ENCODE peak calls at places on chromosomes 2 and 18, in six cellular contexts. S, E, D, N, L and J are unnamed samples.

GRCh38 chr18:11512096-11513030 is 97.0 kb upstream of the SLC35G4 start:
- DNase-seq in N (no peak), L (peak; percentile 40), S (no peak), E (no peak), D (no peak), J (no peak)

GRCh38 chr2:237210297-237210696 is 124.6 kb downstream of the COPS8 start:
- DNase-seq in L (no peak), E (no peak), S (no peak), D (no peak), N (no peak), J (no peak)

GRCh38 chr2:20613342-20613916 is 37.5 kb downstream of the HS1BP3 start:
- DNase-seq in E (no peak), D (no peak), N (no peak), L (no peak), S (peak; percentile 16), J (no peak)

GRCh38 chr2:230794472-230794871 is 70.3 kb upstream of the ITM2C start:
- DNase-seq in E (no peak), S (no peak), N (no peak), L (peak; percentile 17), D (no peak), J (no peak)

GRCh38 chr2:170771049-170771937 is 1.1 kb downstream of the ERICH2 start:
- DNase-seq in L (no peak), D (no peak), S (no peak), E (no peak), N (peak; percentile 49), J (peak; percentile 7)

GRCh38 chr2:189179607-189179979 is at the start of gene COL5A2:
- DNase-seq in N (peak; percentile 44), D (peak; percentile 69), S (peak; percentile 37), L (peak; percentile 96), E (peak; percentile 89), J (no peak)

GRCh38 chr2:58906151-58906645 is 665.1 kb upstream of the FANCL start:
- DNase-seq in D (no peak), S (no peak), L (no peak), N (no peak), E (no peak), J (no peak)

GRCh38 chr2:241772063-241772499 is 4.5 kb upstream of the GAL3ST2 start:
- DNase-seq in L (no peak), N (no peak), S (no peak), D (no peak), E (no peak), J (no peak)

GRCh38 chr18:62716679-62717058 is 1.3 kb downstream of the PHLPP1 start:
- DNase-seq in D (peak; percentile 49), E (no peak), L (peak; percentile 24), S (peak; percentile 73), N (no peak), J (peak; percentile 53)

GRCh38 chr2:240645346-240646060 is 20.2 kb downstream of the GPR35 start:
- DNase-seq in E (no peak), N (no peak), D (peak; percentile 4), L (no peak), S (no peak), J (no peak)

GRCh38 chr2:202934456-202934855 is 22.4 kb downstream of the CARF start:
- DNase-seq in E (no peak), D (no peak), S (no peak), L (no peak), N (no peak), J (no peak)

GRCh38 chr2:13050764-13051163 is 334.0 kb downstream of the TRIB2 start:
- DNase-seq in N (no peak), E (peak; percentile 5), S (no peak), L (peak; percentile 6), D (peak; percentile 2), J (no peak)

GRCh38 chr2:24495451-24495850 is 4.4 kb downstream of the NCOA1 start:
- DNase-seq in D (no peak), E (no peak), L (no peak), N (no peak), S (no peak), J (no peak)

GRCh38 chr2:100750143-100750542 is 69.8 kb upstream of the NPAS2 start:
- DNase-seq in L (no peak), E (no peak), S (no peak), N (no peak), D (no peak), J (no peak)

GRCh38 chr18:12904012-12904516 is 20.0 kb upstream of the PTPN2 start:
- DNase-seq in S (no peak), D (no peak), L (peak; percentile 68), N (no peak), E (no peak), J (no peak)

GRCh38 chr18:59517446-59518171 is 158.5 kb upstream of the LMAN1 start:
- DNase-seq in D (peak; percentile 34), E (no peak), S (no peak), L (peak; percentile 31), N (peak; percentile 13), J (no peak)